ENCODE peak calls at places on chromosomes 2 and 18, in nine cellular contexts. M, I, Q, L, T, A, N, R and V are unnamed samples.

GRCh38 chr2:10133007-10133647 is 10.6 kb downstream of the RRM2 start:
- DNase-seq in I (no peak), Q (no peak), L (no peak), M (no peak), R (no peak), A (no peak), N (no peak), T (no peak), V (no peak)

GRCh38 chr2:47486858-47487497 is 84.0 kb downstream of the MSH2 start:
- DNase-seq in R (no peak), L (no peak), T (no peak), A (no peak), M (no peak), N (peak; percentile 16), I (no peak), Q (peak; percentile 53), V (no peak)

GRCh38 chr2:106177581-106177980 is 16.5 kb downstream of the UXS1 start:
- DNase-seq in N (no peak), I (no peak), T (no peak), L (no peak), M (no peak), R (no peak), Q (no peak), A (no peak), V (no peak)

GRCh38 chr2:207256476-207257207 is 90.9 kb upstream of the KLF7 start:
- DNase-seq in A (no peak), L (no peak), Q (no peak), N (peak; percentile 57), I (no peak), T (no peak), M (no peak), R (no peak), V (no peak)

GRCh38 chr2:142825861-142826260 is 51.6 kb upstream of the KYNU start:
- DNase-seq in A (no peak), Q (no peak), M (no peak), T (no peak), N (peak; percentile 45), R (no peak), I (no peak), L (no peak), V (no peak)

GRCh38 chr2:12547771-12548170 is 169.0 kb upstream of the TRIB2 start:
- DNase-seq in N (no peak), L (no peak), M (no peak), Q (no peak), I (no peak), A (no peak), T (no peak), R (no peak), V (no peak)

GRCh38 chr2:150531626-150532419 is 44.4 kb upstream of the RND3 start:
- DNase-seq in N (peak; percentile 69), L (no peak), T (no peak), Q (no peak), M (no peak), I (no peak), R (no peak), A (no peak), V (no peak)

GRCh38 chr2:170680172-170680913 is 34.8 kb upstream of the SP5 start:
- DNase-seq in I (no peak), L (no peak), A (no peak), M (no peak), Q (no peak), R (no peak), T (no peak), N (no peak), V (no peak)

GRCh38 chr18:57839942-57840381 is 36.8 kb upstream of the ATP8B1 start:
- DNase-seq in T (no peak), N (peak; percentile 74), M (no peak), Q (no peak), I (no peak), L (no peak), A (no peak), R (no peak), V (no peak)

GRCh38 chr18:59085126-59085794 is 54.4 kb upstream of the SEC11C start:
- DNase-seq in I (no peak), L (no peak), N (no peak), R (no peak), A (no peak), Q (no peak), M (no peak), T (no peak), V (no peak)

GRCh38 chr2:17747684-17748452 is 5.7 kb downstream of the SMC6 start:
- DNase-seq in L (no peak), M (no peak), T (no peak), R (no peak), N (peak; percentile 24), I (no peak), A (no peak), Q (no peak), V (no peak)

GRCh38 chr2:235378261-235378660 is 115.6 kb upstream of the AGAP1 start:
- DNase-seq in N (no peak), L (no peak), I (no peak), R (no peak), A (no peak), M (no peak), T (no peak), Q (no peak), V (no peak)

GRCh38 chr2:22904126-22904684 is 480.8 kb upstream of the KLHL29 start:
- DNase-seq in N (no peak), R (no peak), Q (no peak), A (peak; percentile 10), M (peak; percentile 59), I (no peak), T (no peak), L (no peak), V (no peak)

GRCh38 chr18:76256897-76257500 is 238.0 kb downstream of the ZNF516 start:
- DNase-seq in N (peak; percentile 83), A (no peak), M (peak; percentile 42), I (no peak), L (no peak), Q (no peak), R (no peak), T (no peak), V (no peak)

GRCh38 chr2:173884403-173884802 is 80.8 kb downstream of the SP3 start:
- DNase-seq in R (peak; percentile 68), L (no peak), N (peak; percentile 65), A (no peak), Q (peak; percentile 32), M (peak; percentile 53), T (no peak), I (peak; percentile 45), V (peak; percentile 72)

GRCh38 chr2:112005391-112006075 is 49.5 kb upstream of the TMEM87B start:
- DNase-seq in T (no peak), I (no peak), A (no peak), M (no peak), N (no peak), L (no peak), R (no peak), Q (no peak), V (no peak)

GRCh38 chr2:238169021-238169707 is 10.4 kb downstream of the ERFE start:
- DNase-seq in N (peak; percentile 94), Q (no peak), I (no peak), A (no peak), M (no peak), L (no peak), T (no peak), R (peak; percentile 76), V (peak; percentile 85)

GRCh38 chr2:7819860-7820259 is 862.0 kb upstream of the ID2 start:
- DNase-seq in A (no peak), R (no peak), L (no peak), I (no peak), N (no peak), Q (no peak), M (no peak), T (no peak), V (no peak)

GRCh38 chr2:123648014-123648413 is 377.1 kb upstream of the CNTNAP5 start:
- DNase-seq in L (no peak), I (no peak), T (no peak), N (no peak), R (no peak), M (no peak), Q (peak; percentile 7), A (no peak), V (no peak)

GRCh38 chr2:53987336-53987921 is 16.6 kb upstream of the PSME4 start:
- DNase-seq in N (peak; percentile 67), M (no peak), A (no peak), T (no peak), I (no peak), Q (no peak), R (no peak), L (no peak), V (no peak)

GRCh38 chr2:201201371-201201770 is 18.4 kb downstream of the CASP10 start:
- DNase-seq in L (no peak), T (no peak), A (no peak), Q (peak; percentile 62), R (no peak), N (no peak), I (no peak), M (no peak), V (no peak)

GRCh38 chr18:37364237-37364636 is 201.4 kb downstream of the CELF4 start:
- DNase-seq in L (peak; percentile 11), T (no peak), Q (no peak), A (no peak), M (no peak), N (no peak), I (no peak), R (peak; percentile 78), V (peak; percentile 67)

GRCh38 chr2:232641153-232641845 is 7.9 kb downstream of the EFHD1 start:
- DNase-seq in A (no peak), T (no peak), Q (no peak), I (no peak), L (no peak), N (no peak), R (no peak), M (no peak), V (no peak)

GRCh38 chr2:96267159-96267971 is 1.3 kb downstream of the CIAO1 start:
- DNase-seq in I (peak; percentile 49), N (peak; percentile 59), L (no peak), M (peak; percentile 34), A (no peak), T (no peak), R (no peak), Q (peak; percentile 28), V (no peak)

GRCh38 chr2:88739985-88740600 is 48.6 kb downstream of the RPIA start:
- DNase-seq in M (peak; percentile 83), T (no peak), A (peak; percentile 60), I (peak; percentile 70), L (peak; percentile 17), N (peak; percentile 82), Q (peak; percentile 24), R (peak; percentile 60), V (peak; percentile 80)

GRCh38 chr2:225457462-225457861 is 58.0 kb downstream of the NYAP2 start:
- DNase-seq in T (no peak), I (no peak), M (no peak), L (no peak), N (no peak), A (no peak), Q (no peak), R (no peak), V (no peak)

GRCh38 chr18:6132751-6133368 is 237.5 kb upstream of the TMEM200C start:
- DNase-seq in A (no peak), M (no peak), N (no peak), L (no peak), I (no peak), Q (no peak), T (no peak), R (no peak), V (no peak)

GRCh38 chr2:163852616-163853015 is 116.8 kb upstream of the FIGN start:
- DNase-seq in N (no peak), L (no peak), M (no peak), Q (no peak), R (no peak), I (no peak), A (no peak), T (no peak), V (no peak)

GRCh38 chr2:162166745-162167144 is 14.7 kb upstream of the GCG start:
- DNase-seq in A (no peak), Q (no peak), L (no peak), I (no peak), T (no peak), N (no peak), M (no peak), R (no peak), V (no peak)

GRCh38 chr2:240136671-240137292 is 677 bp upstream of the COPS9 start:
- DNase-seq in I (no peak), M (no peak), A (no peak), L (no peak), T (no peak), Q (no peak), R (peak; percentile 39), N (no peak), V (no peak)

GRCh38 chr2:234500394-234501006 is 3.6 kb upstream of the ARL4C start:
- DNase-seq in Q (peak; percentile 69), R (peak; percentile 68), T (peak; percentile 49), M (peak; percentile 50), A (no peak), N (peak; percentile 79), L (peak; percentile 14), I (peak; percentile 71), V (no peak)